ENCODE peak calls at places on chromosome 3, in eight cellular contexts. H is neuronal stem cell, X is body of pancreas, W is ovary, F is A673, Q is esophagus muscularis mucosa, J is left ventricle myocardium inferior, E is lower lobe of right lung. K is an unnamed sample.

GRCh38 chr3:196941846-196942225 is 492 bp downstream of the NCBP2 start:
- DNase-seq in E (peak), F (peak), J (peak), X (peak), Q (no peak), W (no peak), H (no peak), K (no peak)

GRCh38 chr3:134359121-134360010 is 14.9 kb downstream of the AMOTL2 start:
- DNase-seq in E (peak), H (no peak), J (peak), Q (no peak), W (no peak), F (no peak), X (no peak), K (no peak)

GRCh38 chr3:150255416-150255815 is 152.7 kb upstream of the TSC22D2 start:
- DNase-seq in J (peak), X (peak), F (no peak), W (peak), H (no peak), E (no peak), Q (no peak), K (peak)

GRCh38 chr3:159069076-159069475 is 267.2 kb downstream of the MFSD1 start:
- DNase-seq in J (no peak), E (no peak), H (no peak), Q (no peak), W (no peak), F (no peak), X (no peak), K (no peak)

GRCh38 chr3:114846252-114846651 is 300.8 kb downstream of the ZBTB20 start:
- DNase-seq in F (no peak), X (peak), H (no peak), J (no peak), W (no peak), Q (no peak), E (no peak), K (no peak)

GRCh38 chr3:16448691-16449090 is 64.8 kb downstream of the RFTN1 start:
- DNase-seq in H (no peak), X (peak), J (peak), Q (no peak), E (no peak), F (peak), W (peak), K (peak)

GRCh38 chr3:20857636-20858035 is 671.6 kb upstream of the SGO1 start:
- DNase-seq in X (no peak), F (no peak), H (no peak), Q (no peak), E (no peak), W (no peak), J (no peak), K (no peak)

GRCh38 chr3:120567370-120568197 is 28.6 kb upstream of the NDUFB4 start:
- DNase-seq in W (no peak), H (no peak), J (no peak), E (no peak), F (peak), Q (peak), X (peak), K (no peak)

GRCh38 chr3:182808041-182808765 is 14.9 kb downstream of the ATP11B start:
- DNase-seq in F (no peak), W (no peak), Q (no peak), J (no peak), E (no peak), H (no peak), X (no peak), K (no peak)

GRCh38 chr3:188133646-188134045 is 20.3 kb upstream of the LPP start:
- DNase-seq in F (peak), X (no peak), H (no peak), Q (no peak), E (no peak), J (no peak), W (no peak), K (no peak)

GRCh38 chr3:186971578-186971977 is 41.3 kb downstream of the ST6GAL1 start:
- DNase-seq in E (no peak), H (no peak), F (no peak), Q (no peak), J (no peak), X (no peak), W (no peak), K (peak)

GRCh38 chr3:127691494-127691893 is 18.7 kb downstream of the ABTB1 start:
- DNase-seq in F (no peak), H (no peak), J (no peak), X (no peak), Q (no peak), E (peak), W (no peak), K (no peak)

GRCh38 chr3:15486020-15486419 is 35.5 kb downstream of the COLQ start:
- DNase-seq in X (no peak), F (no peak), J (no peak), E (no peak), W (no peak), Q (no peak), H (no peak), K (no peak)

GRCh38 chr3:56864090-56864489 is 62.3 kb upstream of the ARHGEF3 start:
- DNase-seq in F (no peak), X (no peak), H (no peak), W (no peak), J (no peak), Q (no peak), E (no peak), K (no peak)

GRCh38 chr3:127037971-127038446 is 55.1 kb downstream of the PLXNA1 start:
- DNase-seq in W (peak), F (no peak), X (peak), J (no peak), E (peak), Q (no peak), H (no peak), K (no peak)

GRCh38 chr3:43638594-43639447 is 17.0 kb upstream of the ANO10 start:
- DNase-seq in E (peak), Q (no peak), X (peak), J (no peak), W (no peak), H (no peak), F (no peak), K (no peak)

GRCh38 chr3:88076712-88077111 is 17.7 kb downstream of the ZNF654 start:
- DNase-seq in W (no peak), Q (no peak), J (no peak), H (no peak), E (no peak), X (no peak), F (no peak), K (no peak)

GRCh38 chr3:77139665-77140064 is 99.8 kb downstream of the ROBO2 start:
- DNase-seq in E (no peak), H (no peak), X (no peak), Q (no peak), W (no peak), F (no peak), J (no peak), K (no peak)

GRCh38 chr3:185308126-185308754 is 54.4 kb upstream of the EHHADH start:
- DNase-seq in J (no peak), Q (no peak), X (peak), W (no peak), E (no peak), H (peak), F (peak), K (no peak)

GRCh38 chr3:175989161-175989560 is 1130.0 kb downstream of the NAALADL2 start:
- DNase-seq in J (no peak), Q (no peak), E (no peak), X (no peak), F (no peak), W (no peak), H (no peak), K (no peak)

GRCh38 chr3:50583897-50584296 is 14.6 kb downstream of the HEMK1 start:
- DNase-seq in X (peak), W (peak), J (peak), Q (no peak), E (peak), F (no peak), H (no peak), K (no peak)

GRCh38 chr3:197216914-197217313 is 81.5 kb downstream of the DLG1 start:
- DNase-seq in Q (no peak), X (no peak), E (no peak), W (no peak), H (no peak), F (no peak), J (no peak), K (no peak)

GRCh38 chr3:100754563-100755334 is 45.5 kb downstream of the TFG start:
- DNase-seq in H (no peak), X (no peak), F (no peak), J (no peak), W (no peak), E (no peak), Q (no peak), K (no peak)

GRCh38 chr3:21620511-21621395 is 130.3 kb downstream of the ZNF385D start:
- DNase-seq in Q (no peak), J (no peak), H (no peak), E (no peak), X (no peak), W (no peak), F (no peak), K (no peak)

GRCh38 chr3:76131396-76132153 is 346.2 kb upstream of the ZNF717 start:
- DNase-seq in H (no peak), F (no peak), J (no peak), E (no peak), Q (no peak), W (no peak), X (no peak), K (no peak)

GRCh38 chr3:7978104-7978457 is 523.5 kb upstream of the LMCD1 start:
- DNase-seq in H (peak), Q (no peak), F (peak), X (no peak), W (no peak), E (no peak), J (peak), K (no peak)

GRCh38 chr3:147604136-147604535 is 195.0 kb downstream of the ZIC1 start:
- DNase-seq in W (no peak), F (no peak), Q (no peak), E (no peak), H (no peak), X (no peak), J (no peak), K (no peak)

GRCh38 chr3:60301142-60301541 is 950.1 kb downstream of the FHIT start:
- DNase-seq in H (no peak), E (no peak), X (no peak), Q (no peak), J (no peak), F (no peak), W (no peak), K (no peak)
- H3K27ac ChIP-seq in H (no peak), E (no peak), X (no peak), Q (no peak), J (no peak), F (no peak), W (no peak), K (no peak)

GRCh38 chr3:138433892-138434275 is 532 bp upstream of the ESYT3 start:
- DNase-seq in Q (no peak), H (no peak), E (no peak), W (no peak), F (no peak), X (no peak), J (no peak), K (no peak)
- H3K4me3 ChIP-seq in Q (peak), H (no peak), E (peak), W (peak), F (no peak), X (no peak), J (peak), K (peak)

DNA sequence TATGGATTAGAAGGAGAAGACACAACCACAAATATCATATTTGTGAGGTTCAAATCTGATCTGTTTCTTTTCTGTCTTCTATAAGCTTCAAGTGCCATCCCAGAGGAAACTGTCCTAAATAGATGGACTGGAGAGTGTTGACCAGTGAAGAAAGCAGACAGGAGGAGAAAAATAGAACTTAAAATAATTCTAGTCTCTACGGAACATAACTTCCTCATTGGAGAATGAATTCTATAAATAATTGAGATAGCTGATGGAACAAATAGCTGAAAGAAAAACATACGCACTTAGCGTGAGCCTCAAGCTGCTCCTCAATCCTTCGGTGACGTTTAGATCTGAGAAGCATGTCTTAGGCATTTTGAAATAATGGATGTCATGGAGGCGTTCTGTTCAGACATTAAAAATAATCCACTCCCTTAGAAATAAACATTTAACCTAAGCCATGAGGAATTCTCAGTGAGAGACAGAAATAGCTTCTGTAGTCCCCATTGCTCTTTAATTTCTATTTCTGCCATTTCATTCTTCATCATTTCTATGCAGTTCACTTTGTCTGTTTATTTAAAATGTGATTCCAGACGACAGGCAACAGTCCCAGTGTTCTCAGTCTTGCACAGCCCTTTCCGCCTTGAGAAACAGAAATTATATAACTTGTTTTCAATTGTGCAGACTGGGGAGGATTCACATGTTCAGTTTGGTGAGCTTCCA is 97.2 kb downstream of the NR1D2 start:
- DNase-seq in X (no peak), W (no peak), F (no peak), Q (no peak), J (no peak), H (no peak), E (no peak), K (no peak)
- H3K27ac ChIP-seq in X (no peak), W (peak), F (no peak), Q (peak), J (peak), H (no peak), E (peak), K (peak)

GRCh38 chr3:67646586-67647234 is 7.7 kb downstream of the SUCLG2 start:
- DNase-seq in F (no peak), J (no peak), Q (peak), X (no peak), W (no peak), E (no peak), H (no peak), K (no peak)

GRCh38 chr3:67648229-67648628 is 6.2 kb downstream of the SUCLG2 start:
- DNase-seq in E (no peak), X (peak), W (no peak), H (no peak), F (no peak), Q (no peak), J (no peak), K (no peak)

GRCh38 chr3:67649681-67650080 is 4.7 kb downstream of the SUCLG2 start:
- DNase-seq in F (no peak), H (no peak), X (no peak), Q (no peak), J (no peak), W (no peak), E (no peak), K (no peak)

GRCh38 chr3:67648701-67649100 is 5.7 kb downstream of the SUCLG2 start:
- DNase-seq in F (no peak), X (peak), W (no peak), E (no peak), Q (peak), J (no peak), H (no peak), K (no peak)

GRCh38 chr3:67647390-67647878 is 7.0 kb downstream of the SUCLG2 start:
- DNase-seq in E (no peak), H (no peak), F (no peak), J (peak), Q (peak), W (no peak), X (peak), K (no peak)
- H3K4me3 ChIP-seq in E (no peak), H (no peak), F (no peak), J (no peak), Q (no peak), W (no peak), X (no peak), K (no peak)

GRCh38 chr3:194307849-194308248 is 43.3 kb downstream of the CPN2 start:
- DNase-seq in X (no peak), F (no peak), H (no peak), Q (no peak), E (no peak), W (peak), J (no peak), K (no peak)
- H3K27ac ChIP-seq in X (peak), F (no peak), H (no peak), Q (no peak), E (no peak), W (no peak), J (no peak), K (no peak)

DNA sequence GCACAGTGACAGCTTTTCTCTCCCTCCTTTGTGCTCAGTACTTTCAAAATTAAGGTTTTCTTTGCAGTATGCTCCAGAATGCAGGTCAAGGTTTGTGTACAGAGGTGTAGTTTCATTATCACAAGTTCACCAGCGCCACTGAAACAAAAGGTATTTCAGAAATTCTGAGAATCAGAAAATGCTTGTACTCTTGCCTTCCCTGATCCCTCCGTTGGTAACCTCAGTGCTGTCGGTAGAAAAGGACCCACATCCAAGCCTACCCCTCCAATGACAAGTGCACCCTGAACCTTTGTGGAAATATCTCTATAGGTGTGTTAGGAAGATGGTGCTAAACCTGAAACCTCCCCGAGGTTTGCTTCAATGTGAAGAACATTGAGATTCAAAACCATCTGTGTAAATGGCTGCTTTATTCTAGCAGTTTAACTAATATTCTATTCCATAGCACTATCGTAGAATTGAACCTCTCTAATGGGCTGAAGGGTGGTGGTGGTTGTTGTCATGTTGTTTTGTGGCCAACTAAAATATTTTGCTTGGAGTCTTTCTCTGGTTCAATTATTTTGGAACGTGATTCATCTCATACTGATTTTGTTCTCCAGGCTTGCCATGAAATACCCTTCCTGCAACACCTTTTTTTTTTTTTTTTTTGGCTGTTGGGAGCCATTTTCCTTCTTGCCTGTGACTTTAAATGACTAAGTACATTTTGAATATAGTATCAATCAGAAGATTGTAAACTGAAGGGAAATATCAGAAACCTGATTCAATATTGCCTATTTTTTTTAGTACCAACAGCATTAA is 20.7 kb downstream of the ZBTB38 start:
- DNase-seq in W (no peak), Q (no peak), E (no peak), J (no peak), X (no peak), F (peak), H (no peak), K (no peak)
- H3K4me3 ChIP-seq in W (no peak), Q (peak), E (peak), J (no peak), X (no peak), F (peak), H (no peak), K (peak)

GRCh38 chr3:30684361-30684760 is 78.0 kb downstream of the TGFBR2 start:
- DNase-seq in H (no peak), Q (no peak), W (no peak), J (no peak), F (no peak), X (no peak), E (no peak), K (no peak)

GRCh38 chr3:30682434-30683155 is 76.2 kb downstream of the TGFBR2 start:
- DNase-seq in W (no peak), Q (no peak), J (no peak), H (no peak), F (no peak), X (no peak), E (no peak), K (no peak)

GRCh38 chr3:30685267-30685667 is 78.9 kb downstream of the TGFBR2 start:
- DNase-seq in X (no peak), E (no peak), Q (no peak), H (no peak), W (no peak), F (peak), J (no peak), K (no peak)

GRCh38 chr3:30681276-30682211 is 75.1 kb downstream of the TGFBR2 start:
- DNase-seq in Q (no peak), X (peak), J (peak), W (peak), H (peak), E (no peak), F (peak), K (no peak)

DNA sequence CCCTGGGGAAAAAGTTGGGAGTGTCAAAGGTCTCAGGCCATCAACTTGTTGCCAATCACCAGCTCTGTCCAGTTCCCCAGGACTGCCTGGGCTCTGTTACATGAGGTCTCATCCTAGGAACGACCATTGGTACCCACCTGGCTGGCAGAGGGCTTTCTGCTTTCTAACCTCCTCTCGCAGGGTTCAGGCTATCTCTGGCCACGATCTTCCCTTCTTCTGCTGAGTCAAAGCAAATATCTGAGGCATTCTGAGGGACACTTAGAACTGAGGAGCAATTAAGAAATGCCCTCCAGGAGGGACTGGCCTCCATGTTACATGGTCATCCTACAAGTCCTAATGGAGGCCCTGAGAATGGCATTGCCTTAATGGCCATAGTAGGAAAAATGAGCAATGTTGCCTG is 77.4 kb downstream of the TGFBR2 start:
- DNase-seq in H (no peak), X (no peak), J (no peak), E (no peak), Q (no peak), W (no peak), F (no peak), K (no peak)
- H3K27ac ChIP-seq in H (no peak), X (no peak), J (peak), E (peak), Q (peak), W (no peak), F (no peak), K (peak)